ENCODE peak calls at places on chromosomes 4 and X, in six cellular contexts. G, Z, N, K, R and B are unnamed samples.

GRCh38 chr4:25993564-25994185 is 79.7 kb downstream of the SMIM20 start:
- DNase-seq in G (peak), Z (peak), N (peak), K (peak), R (peak), B (peak)

GRCh38 chrX:15631637-15632036 is 30.9 kb upstream of the ACE2 start:
- DNase-seq in G (no peak), Z (no peak), N (no peak), K (no peak), R (no peak), B (no peak)

GRCh38 chrX:40176256-40176978 is 78.7 kb upstream of the BCOR start:
- DNase-seq in G (no peak), Z (no peak), N (peak), K (no peak), R (peak), B (peak)

GRCh38 chrX:134431894-134432293 is 28.1 kb upstream of the HPRT1 start:
- DNase-seq in G (no peak), Z (peak), N (no peak), K (peak), R (no peak), B (peak)

GRCh38 chr4:153252122-153252521 is 47.9 kb downstream of the TRIM2 start:
- DNase-seq in G (no peak), Z (no peak), N (no peak), K (no peak), R (no peak), B (no peak)

GRCh38 chrX:148601034-148601433 is 100.6 kb downstream of the AFF2 start:
- DNase-seq in G (no peak), Z (peak), N (no peak), K (peak), R (peak), B (peak)

GRCh38 chr4:4474496-4474895 is 67.4 kb downstream of the STX18 start:
- DNase-seq in G (no peak), Z (no peak), N (no peak), K (peak), R (no peak), B (no peak)

GRCh38 chr4:182306792-182307507 is 63.7 kb downstream of the TENM3 start:
- DNase-seq in G (no peak), Z (peak), N (no peak), K (peak), R (no peak), B (no peak)

GRCh38 chrX:101693476-101693875 is 33.8 kb upstream of the ARMCX2 start:
- DNase-seq in G (no peak), Z (no peak), N (no peak), K (no peak), R (no peak), B (no peak)

GRCh38 chrX:43836435-43837184 is 45.6 kb downstream of the MAOB start:
- DNase-seq in G (peak), Z (peak), N (peak), K (peak), R (peak), B (peak)

GRCh38 chr4:80371046-80371445 is 35.5 kb downstream of the CFAP299 start:
- DNase-seq in G (no peak), Z (no peak), N (no peak), K (no peak), R (no peak), B (no peak)

GRCh38 chr4:73446336-73446938 is 10.4 kb downstream of the AFP start:
- DNase-seq in G (peak), Z (peak), N (peak), K (peak), R (peak), B (peak)

GRCh38 chr4:38889143-38889542 is 21.5 kb downstream of the FAM114A1 start:
- DNase-seq in G (peak), Z (peak), N (no peak), K (peak), R (peak), B (peak)

GRCh38 chrX:298993-299392 is 17.8 kb downstream of the PLCXD1 start:
- DNase-seq in G (no peak), Z (no peak), N (no peak), K (no peak), R (no peak), B (no peak)

GRCh38 chrX:119201570-119201969 is 34.5 kb upstream of the PGRMC1 start:
- DNase-seq in G (no peak), Z (no peak), N (no peak), K (no peak), R (no peak), B (no peak)

GRCh38 chrX:119208401-119209057 is 27.6 kb upstream of the PGRMC1 start:
- DNase-seq in G (no peak), Z (no peak), N (no peak), K (no peak), R (no peak), B (no peak)

GRCh38 chrX:119211649-119212014 is 24.5 kb upstream of the PGRMC1 start:
- DNase-seq in G (no peak), Z (no peak), N (no peak), K (no peak), R (no peak), B (no peak)

DNA sequence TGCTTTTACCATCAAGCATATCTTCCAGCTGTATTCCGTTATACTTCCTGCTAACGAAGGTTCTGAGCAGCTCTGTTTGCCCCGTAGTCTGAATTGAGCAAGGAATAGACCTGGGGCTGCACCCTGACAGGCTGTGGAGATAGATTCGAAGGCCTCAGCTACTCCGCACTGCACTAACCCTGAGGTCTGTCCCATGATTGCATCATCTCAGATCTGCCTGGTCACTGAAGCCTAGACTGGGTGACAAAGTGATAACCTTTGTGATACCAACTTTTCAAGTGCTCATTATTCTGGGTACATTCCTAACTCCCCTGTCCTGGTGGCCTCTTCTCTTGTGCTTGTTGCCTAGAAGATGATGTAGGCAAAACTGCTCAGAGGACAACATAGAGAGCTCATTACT is 29.9 kb upstream of the PGRMC1 start:
- DNase-seq in G (no peak), Z (no peak), N (no peak), K (no peak), R (peak), B (no peak)
- H2AFZ ChIP-seq in G (no peak), Z (no peak), N (no peak), K (no peak), R (no peak), B (no peak)

DNA sequence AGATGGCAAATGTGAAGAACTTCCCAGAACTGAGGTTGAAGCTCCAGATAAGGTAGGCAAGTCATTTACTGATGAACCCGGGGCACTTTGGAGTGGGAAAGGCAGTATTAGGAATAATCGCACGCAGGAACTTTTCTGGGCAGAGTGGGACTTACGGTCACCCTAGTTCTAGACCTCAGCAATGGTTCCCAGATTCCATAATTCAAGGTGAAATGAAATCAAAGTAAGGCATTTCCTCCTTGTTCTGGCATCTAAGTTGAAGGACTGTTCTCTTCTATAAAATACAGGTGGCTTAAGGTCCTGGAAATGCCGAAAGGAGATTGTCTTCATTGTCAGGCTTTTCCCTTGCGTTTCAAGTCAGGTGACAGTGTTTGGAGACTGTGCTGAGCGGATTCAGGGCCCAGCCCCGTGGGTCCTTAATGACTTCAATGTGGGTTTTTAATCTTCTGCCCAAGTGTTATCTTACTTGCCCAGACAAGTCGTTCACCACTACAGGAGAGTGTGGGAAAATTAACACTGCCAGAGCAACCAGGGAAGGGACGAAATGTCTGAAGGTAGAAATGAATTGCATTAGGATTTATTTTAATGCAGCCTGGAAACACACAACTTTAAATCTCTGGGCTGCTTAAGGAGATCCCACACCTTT is 52.1 kb upstream of the STOX2 start:
- DNase-seq in G (no peak), Z (no peak), N (no peak), K (no peak), R (no peak), B (no peak)
- H3K4me2 ChIP-seq in G (no peak), Z (no peak), N (no peak), K (no peak), R (peak), B (no peak)

GRCh38 chrX:20285513-20285912 is 18.8 kb upstream of the RPS6KA3 start:
- DNase-seq in G (no peak), Z (no peak), N (no peak), K (no peak), R (no peak), B (no peak)

GRCh38 chrX:20280938-20281337 is 14.2 kb upstream of the RPS6KA3 start:
- DNase-seq in G (no peak), Z (no peak), N (no peak), K (no peak), R (no peak), B (no peak)

GRCh38 chrX:20284444-20284843 is 17.7 kb upstream of the RPS6KA3 start:
- DNase-seq in G (no peak), Z (no peak), N (no peak), K (no peak), R (no peak), B (no peak)

GRCh38 chrX:20284992-20285391 is 18.3 kb upstream of the RPS6KA3 start:
- DNase-seq in G (no peak), Z (no peak), N (no peak), K (no peak), R (no peak), B (no peak)
- H2AFZ ChIP-seq in G (no peak), Z (no peak), N (no peak), K (no peak), R (no peak), B (no peak)

DNA sequence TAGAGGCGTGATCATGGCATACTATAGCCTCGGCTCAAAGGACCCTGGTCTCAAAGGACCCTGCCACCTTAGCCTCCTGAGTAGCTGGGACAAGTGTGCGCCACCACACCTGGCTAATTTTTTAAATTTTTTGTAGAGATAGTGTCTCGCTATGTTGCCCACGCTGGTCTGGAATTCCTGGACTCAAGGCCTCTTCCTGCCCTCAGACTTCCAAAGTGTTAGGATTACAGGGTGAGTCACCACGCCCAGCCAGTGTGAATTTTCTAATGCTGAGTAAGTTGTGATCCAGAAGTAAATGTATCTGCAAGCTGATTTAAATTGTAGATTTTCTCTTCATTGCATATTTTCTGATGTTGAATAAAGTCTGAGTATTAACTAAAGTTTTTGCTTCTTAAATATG is 2.6 kb upstream of the ZNF674 start:
- DNase-seq in G (peak), Z (peak), N (no peak), K (peak), R (no peak), B (peak)
- H3K4me2 ChIP-seq in G (peak), Z (peak), N (no peak), K (peak), R (no peak), B (no peak)

GRCh38 chr4:124936427-124936826 is 223.9 kb upstream of the ANKRD50 start:
- DNase-seq in G (no peak), Z (peak), N (no peak), K (peak), R (no peak), B (peak)
- H2AFZ ChIP-seq in G (no peak), Z (no peak), N (no peak), K (no peak), R (no peak), B (no peak)

GRCh38 chr4:47499705-47500104 is 14.6 kb downstream of the ATP10D start:
- DNase-seq in G (no peak), Z (no peak), N (no peak), K (no peak), R (no peak), B (no peak)
- H3K4me2 ChIP-seq in G (no peak), Z (no peak), N (no peak), K (no peak), R (no peak), B (no peak)

GRCh38 chrX:78476701-78477100 is 149.3 kb upstream of the CYSLTR1 start:
- DNase-seq in G (no peak), Z (no peak), N (no peak), K (no peak), R (no peak), B (no peak)
- H2AFZ ChIP-seq in G (no peak), Z (no peak), N (no peak), K (no peak), R (no peak), B (no peak)

GRCh38 chr4:91267543-91267942 is 1036.2 kb upstream of the GRID2 start:
- DNase-seq in G (no peak), Z (no peak), N (no peak), K (no peak), R (no peak), B (no peak)
- H3K4me2 ChIP-seq in G (no peak), Z (no peak), N (no peak), K (no peak), R (no peak), B (no peak)

GRCh38 chr4:187547281-187547680 is 448.3 kb upstream of the ZFP42 start:
- DNase-seq in G (no peak), Z (no peak), N (no peak), K (no peak), R (peak), B (no peak)
- H2AFZ ChIP-seq in G (no peak), Z (peak), N (no peak), K (peak), R (no peak), B (no peak)